ENCODE peak calls at places on chromosomes 11 and 22, in four cellular contexts. Q is H9, N is neuronal stem cell, T is H1. F is an unnamed sample.

GRCh38 chr11:37108436-37109204 is 510.6 kb upstream of the RAG2 start:
- DNase-seq in Q (no peak), N (no peak), T (no peak), F (peak)

GRCh38 chr11:124724854-124725718 is 14.7 kb upstream of the NRGN start:
- DNase-seq in Q (peak), N (no peak), T (no peak), F (no peak)

GRCh38 chr22:48581206-48581766 is 1246.4 kb downstream of the BRD1 start:
- DNase-seq in Q (no peak), N (no peak), T (no peak), F (no peak)

GRCh38 chr22:43796567-43796966 is 15.5 kb downstream of the EFCAB6 start:
- DNase-seq in Q (no peak), N (peak), T (no peak), F (no peak)

GRCh38 chr11:68867067-68867466 is 25.4 kb upstream of the CPT1A start:
- DNase-seq in Q (no peak), N (no peak), T (no peak), F (no peak)

GRCh38 chr22:38973289-38974169 is 8.6 kb upstream of the APOBEC3B start:
- DNase-seq in Q (peak), N (peak), T (peak), F (peak)

GRCh38 chr11:116691779-116692178 is 81.0 kb downstream of the BUD13 start:
- DNase-seq in Q (peak), N (peak), T (no peak), F (no peak)

GRCh38 chr11:7968686-7969085 is 3.4 kb upstream of the NLRP10 start:
- DNase-seq in Q (no peak), N (no peak), T (no peak), F (peak)

GRCh38 chr11:10885703-10886363 is 28.0 kb upstream of the ZBED5 start:
- DNase-seq in Q (no peak), N (no peak), T (no peak), F (no peak)

GRCh38 chr11:58979222-58979621 is 39.9 kb downstream of the GLYATL1 start:
- DNase-seq in Q (no peak), N (no peak), T (no peak), F (no peak)

DNA sequence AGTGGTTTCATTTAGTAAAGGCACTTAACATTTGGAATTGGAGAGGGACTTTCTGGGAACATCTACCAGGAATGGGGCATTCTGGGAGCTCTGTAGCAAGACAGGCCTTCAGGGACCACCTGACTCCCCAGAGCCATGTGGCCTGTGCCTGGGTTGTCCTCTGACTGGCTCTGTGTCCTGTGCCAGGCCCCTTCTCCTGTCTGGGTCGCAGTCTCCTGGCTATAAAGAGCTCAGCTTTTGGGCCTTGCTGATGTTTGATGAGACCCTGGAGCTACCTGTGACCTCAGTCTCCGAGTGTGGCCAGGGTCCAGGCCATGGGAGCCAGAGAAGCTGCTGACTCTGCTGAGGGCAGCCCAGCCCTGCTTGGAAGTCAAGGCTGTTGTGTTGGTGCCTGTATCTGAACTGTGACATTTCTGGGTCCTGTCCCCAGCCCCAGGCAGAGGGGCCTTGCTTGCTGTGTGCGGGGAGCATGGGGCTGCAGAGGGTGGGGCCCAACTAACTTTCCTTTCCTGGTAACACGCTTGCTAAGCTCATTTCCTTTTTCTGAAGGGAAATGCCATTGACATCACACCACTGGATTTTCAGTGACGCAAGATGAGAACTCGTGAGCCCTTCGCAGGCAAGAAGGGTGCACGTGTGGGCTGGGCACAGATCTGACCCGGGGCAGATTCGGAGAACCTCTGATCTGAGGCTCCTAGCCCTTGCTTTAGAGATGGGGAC is 41.3 kb downstream of the LRRC32 start:
- DNase-seq in Q (no peak), N (no peak), T (no peak), F (peak)
- H2BK120ac ChIP-seq in Q (no peak), N (no peak), T (no peak), F (peak)

DNA sequence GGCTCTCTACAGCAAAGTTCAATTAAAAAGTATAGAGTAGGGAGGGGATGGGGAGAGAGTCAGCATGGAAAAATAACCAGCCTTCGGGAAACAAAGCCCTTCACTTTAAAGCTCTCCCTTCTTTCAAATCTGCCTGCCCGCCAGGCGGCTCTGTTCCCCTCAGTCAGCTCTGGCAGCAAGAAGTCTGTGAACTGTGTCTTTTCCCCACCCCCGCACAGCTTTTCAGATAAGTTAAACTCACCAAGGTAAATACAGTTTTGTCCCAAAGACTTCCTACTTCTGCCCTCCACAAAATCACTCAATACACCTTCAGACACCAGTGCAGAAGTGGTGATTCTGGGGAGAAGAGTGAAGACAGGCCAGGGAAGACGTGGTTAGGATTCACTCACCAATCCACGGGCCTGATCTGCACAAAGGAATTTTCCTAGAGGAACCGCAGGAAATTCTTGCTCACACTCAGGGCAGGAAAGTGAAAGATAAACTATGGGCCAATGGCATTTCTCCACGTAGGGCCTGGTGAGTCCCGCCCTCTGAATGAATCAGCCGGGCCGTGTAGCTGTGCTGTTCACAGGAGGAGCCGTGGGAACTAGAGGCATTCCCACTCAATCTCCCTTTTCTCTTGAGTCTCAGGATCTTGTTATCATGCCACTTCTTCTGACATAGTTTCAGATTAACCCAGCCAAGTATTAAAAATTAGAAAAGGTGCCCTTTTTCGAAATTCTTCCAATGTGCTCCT is at the start of gene TRIM5:
- DNase-seq in Q (peak), N (peak), T (peak), F (peak)
- H2BK120ac ChIP-seq in Q (no peak), N (no peak), T (no peak), F (peak)

GRCh38 chr22:28442951-28443876 is 236.4 kb downstream of the TTC28 start:
- DNase-seq in Q (peak), N (peak), T (peak), F (peak)
- H2BK120ac ChIP-seq in Q (no peak), N (no peak), T (no peak), F (peak)

GRCh38 chr11:130828741-130829140 is 87.5 kb downstream of the SNX19 start:
- DNase-seq in Q (no peak), N (no peak), T (no peak), F (no peak)
- H2BK120ac ChIP-seq in Q (no peak), N (no peak), T (no peak), F (no peak)

GRCh38 chr11:109036011-109036410 is 371.1 kb downstream of the DDX10 start:
- DNase-seq in Q (no peak), N (no peak), T (peak), F (no peak)

GRCh38 chr11:109037856-109038780 is 373.2 kb downstream of the DDX10 start:
- DNase-seq in Q (no peak), N (no peak), T (no peak), F (no peak)

GRCh38 chr11:109035261-109035660 is 370.4 kb downstream of the DDX10 start:
- DNase-seq in Q (no peak), N (no peak), T (no peak), F (no peak)

GRCh38 chr11:109033627-109034340 is 368.9 kb downstream of the DDX10 start:
- DNase-seq in Q (no peak), N (no peak), T (no peak), F (no peak)

DNA sequence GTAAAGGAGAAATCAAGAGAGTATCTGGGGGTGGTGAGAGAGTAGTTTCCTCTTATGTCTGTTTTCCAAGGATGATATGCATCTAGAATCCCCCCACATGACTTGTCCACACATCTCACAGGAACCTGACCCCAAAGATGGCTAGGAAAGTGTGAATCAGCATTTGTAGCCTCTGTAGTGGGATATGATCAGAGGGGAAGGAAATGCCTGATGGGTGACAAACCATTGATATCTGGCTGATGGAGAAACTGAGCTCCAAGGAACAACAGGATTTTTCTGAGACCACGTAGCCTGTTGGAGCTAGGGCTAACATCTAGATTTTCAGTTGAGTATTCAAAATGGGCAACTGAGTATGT is 369.4 kb downstream of the DDX10 start:
- DNase-seq in Q (no peak), N (no peak), T (no peak), F (no peak)
- H2BK120ac ChIP-seq in Q (no peak), N (no peak), T (no peak), F (no peak)

DNA sequence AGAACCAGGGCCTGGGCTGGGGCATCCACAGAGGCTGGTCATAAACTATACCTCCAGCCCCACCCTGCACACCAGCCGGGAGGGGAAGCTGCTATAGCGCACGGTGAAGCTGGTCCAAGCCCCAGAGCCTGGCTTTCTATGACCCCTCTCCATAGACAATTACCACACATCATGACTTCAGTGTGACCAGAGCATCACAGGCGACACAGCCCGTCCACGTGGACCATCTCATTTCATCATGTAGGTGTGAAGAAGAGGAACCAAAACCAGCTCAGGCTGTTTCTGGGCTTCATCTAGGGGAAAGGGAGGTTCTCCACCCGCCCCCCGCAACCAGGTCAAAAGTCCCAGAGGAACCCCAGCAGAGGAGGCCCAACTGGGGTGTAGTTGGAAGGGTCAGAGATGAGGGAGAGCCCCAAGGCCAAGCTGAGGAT is 3.0 kb downstream of the CXCR5 start:
- DNase-seq in Q (no peak), N (no peak), T (no peak), F (no peak)
- H2BK120ac ChIP-seq in Q (no peak), N (no peak), T (no peak), F (peak)

GRCh38 chr11:105139669-105140068 is at the start of gene CARD18:
- DNase-seq in Q (no peak), N (no peak), T (no peak), F (no peak)
- H2BK120ac ChIP-seq in Q (no peak), N (no peak), T (no peak), F (no peak)

GRCh38 chr11:75549370-75549958 is 12.6 kb upstream of the SERPINH1 start:
- DNase-seq in Q (no peak), N (no peak), T (no peak), F (no peak)

GRCh38 chr11:75553182-75553581 is 8.9 kb upstream of the SERPINH1 start:
- DNase-seq in Q (no peak), N (no peak), T (no peak), F (no peak)

GRCh38 chr11:75547177-75547576 is 14.9 kb upstream of the SERPINH1 start:
- DNase-seq in Q (no peak), N (no peak), T (no peak), F (no peak)

GRCh38 chr11:75547617-75548054 is 14.4 kb upstream of the SERPINH1 start:
- DNase-seq in Q (peak), N (peak), T (no peak), F (peak)

DNA sequence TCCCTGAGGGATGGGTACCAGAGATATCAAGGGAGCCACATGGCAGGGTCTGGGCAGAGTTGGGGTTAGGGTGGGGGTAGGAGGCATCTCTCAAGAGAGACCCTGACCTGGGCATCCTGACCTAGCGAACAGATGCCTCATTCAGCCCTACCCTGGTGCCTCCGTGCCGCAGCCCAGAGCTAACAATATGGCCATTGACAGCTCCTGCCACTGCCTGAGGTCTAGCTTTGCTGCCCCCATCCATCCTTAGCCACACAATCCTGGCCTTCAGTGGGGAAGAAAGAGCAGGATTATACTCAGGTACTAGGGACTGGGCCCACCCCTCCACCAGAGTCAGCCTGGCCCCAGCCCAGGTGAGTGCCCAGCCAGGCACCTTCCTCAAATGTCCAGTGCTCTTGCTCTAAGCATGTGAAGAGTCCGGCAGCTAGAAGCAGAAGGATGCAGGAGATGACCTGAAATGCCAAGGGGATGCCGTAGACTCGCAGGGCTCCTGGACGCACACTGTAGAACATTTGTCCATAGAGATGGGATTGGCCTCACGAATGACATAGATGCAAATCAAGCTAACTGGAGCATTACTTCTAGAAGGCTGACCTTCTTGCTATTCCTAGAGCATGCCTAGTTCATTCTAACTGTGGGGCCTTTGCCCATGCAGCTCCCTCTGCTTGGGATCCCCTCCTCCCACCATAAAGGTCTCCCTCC is 13.3 kb upstream of the SERPINH1 start:
- DNase-seq in Q (no peak), N (no peak), T (no peak), F (no peak)
- H2BK120ac ChIP-seq in Q (no peak), N (no peak), T (no peak), F (no peak)

DNA sequence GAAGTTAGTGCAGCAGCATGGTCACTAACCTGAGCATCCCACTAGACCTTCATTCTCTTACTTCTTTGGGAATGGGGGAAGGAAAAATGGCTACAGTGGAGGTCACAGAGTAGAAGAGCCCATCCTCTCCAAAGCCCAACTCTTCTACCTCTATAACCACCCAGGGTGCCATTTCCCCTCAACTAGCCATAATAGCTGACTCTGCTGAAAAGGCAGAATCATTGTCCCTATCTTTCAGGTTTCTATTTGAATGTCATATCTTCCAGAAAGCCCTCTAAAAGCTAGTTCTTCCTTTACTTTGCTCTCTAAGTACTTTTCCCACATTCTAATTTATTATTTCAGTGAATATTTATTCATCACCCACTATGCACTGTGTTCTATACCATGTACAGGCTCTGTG is 421.6 kb downstream of the TENM4 start:
- DNase-seq in Q (no peak), N (no peak), T (no peak), F (no peak)
- H2BK120ac ChIP-seq in Q (no peak), N (no peak), T (no peak), F (no peak)

GRCh38 chr22:41560095-41560487 is 719 bp upstream of the CSDC2 start:
- DNase-seq in Q (no peak), N (no peak), T (no peak), F (no peak)

GRCh38 chr22:41563051-41563711 is 2.4 kb downstream of the CSDC2 start:
- DNase-seq in Q (peak), N (no peak), T (no peak), F (no peak)

GRCh38 chr22:41561335-41561734 is 525 bp downstream of the CSDC2 start:
- DNase-seq in Q (peak), N (no peak), T (no peak), F (no peak)

GRCh38 chr22:41562461-41562860 is 1.7 kb downstream of the CSDC2 start:
- DNase-seq in Q (no peak), N (no peak), T (no peak), F (no peak)

GRCh38 chr22:41561788-41562187 is 978 bp downstream of the CSDC2 start:
- DNase-seq in Q (no peak), N (no peak), T (no peak), F (no peak)
- H2BK120ac ChIP-seq in Q (no peak), N (no peak), T (no peak), F (peak)

F was measured in trophoblast cell.